ENCODE peak calls at places on chromosome 1, in seven cellular contexts. I is heart right ventricle; O is HCT116; K is Peyer's patch; S is upper lobe of right lung; H is naive thymus-derived CD4-positive, alpha-beta T cell; Y is GM23338. M is an unnamed sample. For H3K4me1 and H3K36me3, the result is how much of the 10 kb centered on the place peaks cover.

GRCh38 chr1:32250893-32251716 is at the start of gene LCK:
- DNase-seq in O (no peak), Y (peak), K (peak), I (peak), H (no peak), S (no peak), M (peak)

GRCh38 chr1:222634180-222635013 is 16.5 kb downstream of the MIA3 start:
- DNase-seq in S (no peak), H (peak), O (peak), I (no peak), Y (peak), K (peak), M (peak)

GRCh38 chr1:9495854-9496374 is 43.4 kb upstream of the SLC25A33 start:
- DNase-seq in I (no peak), K (no peak), Y (no peak), O (no peak), H (no peak), S (no peak), M (no peak)

GRCh38 chr1:201028473-201028889 is 5.0 kb upstream of the KIF21B start:
- DNase-seq in S (no peak), O (no peak), K (no peak), Y (no peak), H (no peak), I (no peak), M (no peak)

GRCh38 chr1:65065535-65066378 is 82.2 kb upstream of the AK4 start:
- DNase-seq in I (peak), O (no peak), H (no peak), Y (peak), S (peak), K (peak), M (no peak)

GRCh38 chr1:33903210-33903589 is 39.3 kb downstream of the HMGB4 start:
- DNase-seq in I (no peak), S (no peak), O (no peak), H (no peak), K (no peak), Y (no peak), M (no peak)

GRCh38 chr1:114035304-114035700 is 56.0 kb downstream of the OLFML3 start:
- DNase-seq in H (no peak), I (no peak), Y (peak), S (no peak), O (no peak), K (no peak), M (no peak)

GRCh38 chr1:942864-943533 is 16.1 kb downstream of the NOC2L start:
- DNase-seq in O (no peak), H (no peak), I (peak), K (no peak), S (no peak), Y (no peak), M (no peak)

GRCh38 chr1:156233421-156234127 is 8.4 kb upstream of the BGLAP start:
- DNase-seq in S (no peak), Y (no peak), I (no peak), H (no peak), K (no peak), O (no peak), M (no peak)

GRCh38 chr1:51679435-51679834 is 62.5 kb downstream of the OSBPL9 start:
- DNase-seq in I (no peak), K (no peak), S (no peak), H (no peak), Y (no peak), O (no peak), M (no peak)

GRCh38 chr1:88867743-88868521 is 23.4 kb downstream of the GTF2B start:
- DNase-seq in O (no peak), I (no peak), K (no peak), S (no peak), H (no peak), Y (no peak), M (no peak)

GRCh38 chr1:64246294-64246917 is 43.0 kb downstream of the UBE2U start:
- DNase-seq in Y (peak), I (no peak), H (peak), K (no peak), O (no peak), S (no peak), M (peak)

GRCh38 chr1:183711691-183712401 is 58.7 kb upstream of the APOBEC4 start:
- DNase-seq in O (no peak), Y (no peak), S (no peak), K (no peak), I (no peak), H (no peak), M (no peak)

GRCh38 chr1:18279713-18280074 is 172.1 kb downstream of the IGSF21 start:
- DNase-seq in O (no peak), S (no peak), H (no peak), Y (no peak), I (no peak), K (no peak), M (no peak)

GRCh38 chr1:29503441-29503840 is 267.1 kb downstream of the PTPRU start:
- DNase-seq in K (no peak), I (no peak), O (no peak), S (no peak), Y (no peak), H (no peak), M (no peak)

GRCh38 chr1:22323846-22324504 is 127.7 kb upstream of the ZBTB40 start:
- DNase-seq in Y (no peak), K (no peak), H (no peak), O (no peak), I (no peak), S (peak), M (no peak)

GRCh38 chr1:20248954-20249612 is 41.6 kb upstream of the VWA5B1 start:
- DNase-seq in Y (no peak), S (no peak), K (no peak), H (peak), I (no peak), O (no peak), M (no peak)

GRCh38 chr1:109089242-109090015 is 1.1 kb upstream of the TMEM167B start:
- DNase-seq in I (peak), O (peak), K (no peak), H (no peak), S (peak), Y (peak), M (no peak)

GRCh38 chr1:19405761-19406481 is 79.4 kb downstream of the CAPZB start:
- DNase-seq in Y (peak), S (no peak), K (no peak), H (no peak), O (no peak), I (no peak), M (no peak)

DNA sequence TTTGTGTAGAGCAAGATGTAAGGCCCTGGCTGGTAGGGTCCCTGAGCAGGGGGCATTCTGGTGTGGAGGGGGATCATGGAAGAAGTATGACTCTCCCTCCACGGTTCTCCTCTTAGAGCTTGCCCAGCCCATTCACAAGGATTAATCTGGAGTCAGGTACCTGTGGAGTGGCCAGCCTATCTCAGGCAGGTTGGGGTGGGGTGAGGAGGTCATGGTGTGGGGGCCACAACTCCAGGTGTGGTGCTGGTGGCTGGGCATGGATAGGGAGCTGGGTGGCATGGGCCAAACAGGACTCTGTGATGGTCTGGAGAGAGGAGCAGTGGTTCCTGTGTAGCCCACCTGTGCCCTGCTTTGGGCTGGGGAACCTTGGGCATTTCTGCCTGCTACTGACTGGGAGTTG is 32.3 kb downstream of the TMCC2 start:
- DNase-seq in O (no peak), H (no peak), K (no peak), I (no peak), S (no peak), Y (no peak), M (no peak)
- H3K4me1 ChIP-seq in O (under half), H (under half), K (under half), I (half or more), S (under half), Y (under half), M (under half)

GRCh38 chr1:233158322-233158721 is 137.2 kb downstream of the PCNX2 start:
- DNase-seq in H (no peak), Y (no peak), O (no peak), I (no peak), K (no peak), S (no peak), M (no peak)
- H3K36me3 ChIP-seq in H (under half), Y (half or more), O (under half), I (under half), K (under half), S (under half), M (under half)

DNA sequence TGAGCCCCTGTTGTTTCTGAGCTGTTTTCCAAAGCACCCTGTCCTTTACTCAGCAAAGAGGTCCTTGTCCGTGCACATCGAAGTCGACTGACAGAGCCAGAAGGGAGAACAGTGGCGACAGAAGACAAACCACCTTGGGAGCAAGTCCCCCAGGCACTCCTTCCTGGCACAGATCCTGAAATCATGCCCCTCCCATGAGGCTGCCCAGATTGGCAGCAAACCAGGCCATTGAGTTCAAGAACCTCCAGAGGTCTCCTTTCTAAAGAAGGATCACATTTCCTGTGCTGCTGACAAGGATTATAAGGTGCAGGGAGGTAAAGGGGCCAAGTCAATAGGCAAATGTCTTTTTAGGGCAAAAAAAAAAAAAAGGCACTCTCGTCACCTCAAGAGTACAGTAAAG is 84.7 kb upstream of the HIVEP3 start:
- DNase-seq in H (no peak), O (peak), K (no peak), S (peak), Y (peak), I (no peak), M (no peak)
- H3K4me3 ChIP-seq in H (no peak), O (no peak), K (no peak), S (no peak), Y (no peak), I (no peak), M (no peak)

DNA sequence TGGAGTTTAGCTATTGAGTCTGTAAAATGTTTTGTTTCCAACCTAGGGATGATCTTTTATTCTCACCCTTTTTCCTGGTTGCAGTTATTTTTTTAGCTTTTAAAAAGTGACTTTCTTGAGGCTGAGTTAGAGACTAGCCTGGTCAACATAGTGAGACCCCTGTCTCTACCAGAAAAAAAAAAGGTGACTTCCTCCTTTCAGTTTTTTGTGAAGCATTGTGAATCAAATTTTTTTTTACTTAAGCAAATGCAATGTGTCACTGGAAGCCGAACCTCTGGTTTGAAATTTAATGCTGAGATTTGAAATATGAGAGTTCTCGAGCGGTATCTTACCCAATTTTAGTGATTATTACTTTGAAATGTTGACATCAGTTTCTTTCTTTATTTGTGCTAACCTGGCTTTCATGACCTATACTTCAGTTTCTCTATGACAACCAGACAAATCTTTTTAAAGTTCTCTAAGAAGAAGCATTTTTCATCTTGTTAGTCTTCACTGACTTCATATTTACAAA is 3.6 kb downstream of the CAP1 start:
- DNase-seq in H (no peak), S (no peak), O (no peak), I (no peak), K (no peak), Y (no peak), M (no peak)
- H3K4me1 ChIP-seq in H (under half), S (half or more), O (under half), I (half or more), K (under half), Y (under half), M (half or more)

DNA sequence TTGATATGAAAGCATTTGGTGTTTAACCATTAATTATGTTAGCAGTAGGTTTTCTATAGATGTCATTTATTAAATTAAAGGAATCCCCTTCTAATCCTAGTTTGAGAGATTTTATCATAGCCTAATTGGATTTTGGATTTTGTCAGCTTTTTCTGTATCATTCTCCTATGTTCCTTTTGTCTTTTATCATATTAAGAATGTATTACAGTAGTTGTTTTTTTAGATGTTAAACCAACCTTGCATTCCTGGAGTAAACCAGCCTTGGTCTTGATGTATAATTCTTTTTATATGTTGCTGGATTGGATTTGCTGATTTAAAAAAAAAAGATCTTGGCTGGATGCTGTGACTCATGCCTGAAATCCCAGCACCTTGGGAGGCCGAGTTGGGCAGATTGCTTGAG is 5.6 kb downstream of the SETDB1 start:
- DNase-seq in S (no peak), O (no peak), K (no peak), H (no peak), I (no peak), Y (no peak), M (no peak)
- H3K36me3 ChIP-seq in S (half or more), O (under half), K (under half), H (under half), I (half or more), Y (half or more), M (under half)

GRCh38 chr1:35641233-35641866 is at the start of gene PSMB2:
- DNase-seq in I (peak), O (peak), S (peak), H (peak), K (peak), Y (peak), M (peak)
- H3K4me3 ChIP-seq in I (peak), O (peak), S (peak), H (peak), K (peak), Y (peak), M (peak)

GRCh38 chr1:39178541-39179431 is 25.7 kb upstream of the MACF1 start:
- DNase-seq in O (peak), I (no peak), H (no peak), S (no peak), K (no peak), Y (no peak), M (no peak)

GRCh38 chr1:39181311-39181710 is 23.2 kb upstream of the MACF1 start:
- DNase-seq in K (no peak), S (no peak), I (no peak), O (no peak), H (no peak), Y (no peak), M (no peak)

GRCh38 chr1:39184354-39184818 is 20.1 kb upstream of the MACF1 start:
- DNase-seq in Y (no peak), I (no peak), O (no peak), H (no peak), S (no peak), K (no peak), M (no peak)

GRCh38 chr1:39183503-39184353 is 20.8 kb upstream of the MACF1 start:
- DNase-seq in H (peak), Y (peak), K (peak), S (peak), O (peak), I (no peak), M (peak)

DNA sequence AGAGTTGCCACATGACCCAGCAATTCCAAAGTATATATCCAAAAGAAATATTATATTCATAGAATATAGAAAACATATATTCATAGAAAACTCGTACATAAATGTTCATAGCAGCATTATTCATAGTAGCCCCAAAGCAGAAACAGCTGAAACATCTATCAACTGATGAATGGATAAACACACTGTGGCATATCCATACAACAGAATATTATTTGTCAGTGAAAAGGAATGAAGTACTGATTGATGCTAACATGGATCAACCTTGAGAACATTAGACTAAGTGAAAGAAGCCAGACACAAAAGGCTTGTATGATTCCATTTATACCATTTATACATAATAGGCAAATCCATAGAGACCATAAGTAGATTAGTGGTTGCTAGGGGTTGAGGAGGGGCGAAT is 21.7 kb upstream of the MACF1 start:
- DNase-seq in O (no peak), S (no peak), Y (no peak), I (no peak), K (no peak), H (no peak), M (no peak)
- H3K4me1 ChIP-seq in O (half or more), S (half or more), Y (under half), I (under half), K (under half), H (under half), M (under half)

DNA sequence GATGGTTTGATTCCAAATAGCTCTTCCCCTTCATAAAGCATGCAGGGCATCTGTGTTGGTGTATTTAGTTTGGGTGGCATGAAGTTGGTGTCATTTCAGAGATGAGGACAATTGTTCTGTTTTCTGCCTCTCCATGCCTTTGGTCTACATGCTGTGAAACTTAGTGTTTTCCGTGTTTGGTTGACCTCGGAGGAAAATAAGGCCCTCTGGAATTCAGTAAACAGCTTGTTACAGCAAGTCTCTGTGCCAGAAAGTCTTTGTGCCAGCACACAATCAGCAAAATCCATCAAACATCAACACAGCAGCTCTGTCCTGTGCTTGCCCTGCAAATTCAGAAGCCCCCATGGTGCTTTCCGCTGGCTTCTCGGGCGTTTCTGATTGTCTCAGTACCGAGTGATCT is 9.5 kb downstream of the PARK7 start:
- DNase-seq in O (no peak), H (no peak), Y (no peak), K (no peak), I (no peak), S (no peak), M (no peak)
- H3K36me3 ChIP-seq in O (under half), H (under half), Y (under half), K (under half), I (half or more), S (half or more), M (half or more)

M was measured in CD8-positive, alpha-beta memory T cell.